ENCODE peak calls at places on chromosomes 1 and 21, in ten cellular contexts. N is T-helper 2 cell; K is activated naive CD4-positive, alpha-beta T cell treated with anti-CD3 and anti-CD28 coated beads for 36 hours; Q is NCI-H82; B is NCI-H2171 treated with DMSO at 0.1 percent for 48 hours; R is sciatic nerve; H is activated CD4-positive, alpha-beta T cell treated with anti-CD3 and anti-CD28 coated beads, Interleukin-2, amount 50 U/mL, for 1 hour; T is endothelial cell; I is NCI-H1930; L is osteocyte. J is an unnamed sample.

GRCh38 chr1:183097438-183098051 is 74.3 kb downstream of the LAMC1 start:
- DNase-seq in N (no peak), K (no peak), Q (no peak), B (peak), R (no peak), H (no peak), T (no peak), I (no peak), L (no peak), J (no peak)

GRCh38 chr1:227889863-227890405 is 57.8 kb downstream of the WNT9A start:
- DNase-seq in N (no peak), K (peak), Q (no peak), B (no peak), R (peak), H (no peak), T (peak), I (no peak), L (peak), J (peak)

GRCh38 chr1:224343679-224344078 is 13.0 kb upstream of the CNIH4 start:
- DNase-seq in N (no peak), K (no peak), Q (no peak), B (no peak), R (no peak), H (no peak), T (no peak), I (no peak), L (no peak), J (no peak)

GRCh38 chr1:180173952-180174351 is 19.3 kb downstream of the QSOX1 start:
- DNase-seq in N (no peak), K (no peak), Q (no peak), B (peak), R (peak), H (no peak), T (no peak), I (no peak), L (no peak), J (peak)

GRCh38 chr1:184069675-184070074 is 18.1 kb downstream of the TSEN15 start:
- DNase-seq in N (no peak), K (no peak), Q (no peak), B (no peak), R (no peak), H (no peak), T (no peak), I (no peak), L (no peak), J (no peak)

GRCh38 chr1:67312630-67313029 is 5.0 kb downstream of the IL12RB2 start:
- DNase-seq in N (no peak), K (no peak), Q (no peak), B (no peak), R (no peak), H (no peak), T (no peak), I (no peak), L (no peak), J (no peak)

GRCh38 chr1:3403388-3404179 is 50.9 kb upstream of the ARHGEF16 start:
- DNase-seq in N (no peak), K (no peak), Q (peak), B (peak), R (no peak), H (no peak), T (peak), I (no peak), L (no peak), J (no peak)

GRCh38 chr1:91672601-91673161 is 172.0 kb downstream of the CDC7 start:
- DNase-seq in N (no peak), K (peak), Q (no peak), B (no peak), R (no peak), H (no peak), T (no peak), I (no peak), L (no peak), J (peak)

GRCh38 chr1:26554781-26555180 is 25.2 kb downstream of the RPS6KA1 start:
- DNase-seq in N (no peak), K (no peak), Q (no peak), B (no peak), R (no peak), H (no peak), T (no peak), I (no peak), L (no peak), J (no peak)

GRCh38 chr1:31878018-31878417 is 60.1 kb downstream of the PTP4A2 start:
- DNase-seq in N (no peak), K (no peak), Q (no peak), B (no peak), R (no peak), H (no peak), T (no peak), I (no peak), L (no peak), J (no peak)

GRCh38 chr1:75641325-75641724 is 30.4 kb upstream of the SLC44A5 start:
- DNase-seq in N (no peak), K (no peak), Q (no peak), B (no peak), R (no peak), H (no peak), T (no peak), I (no peak), L (no peak), J (no peak)

GRCh38 chr21:45319461-45320211 is 31.9 kb upstream of the POFUT2 start:
- DNase-seq in N (no peak), K (no peak), Q (no peak), B (no peak), R (peak), H (no peak), T (no peak), I (no peak), L (no peak), J (peak)

GRCh38 chr1:37498872-37499617 is 15.5 kb downstream of the MEAF6 start:
- DNase-seq in N (no peak), K (no peak), Q (no peak), B (no peak), R (no peak), H (no peak), T (no peak), I (no peak), L (peak), J (peak)

GRCh38 chr1:3609016-3609768 is 2.1 kb downstream of the MEGF6 start:
- DNase-seq in N (no peak), K (no peak), Q (no peak), B (no peak), R (no peak), H (no peak), T (no peak), I (no peak), L (no peak), J (peak)

GRCh38 chr1:243902100-243902499 is 52.1 kb upstream of the AKT3 start:
- DNase-seq in N (no peak), K (no peak), Q (no peak), B (no peak), R (no peak), H (no peak), T (no peak), I (no peak), L (no peak), J (no peak)